ENCODE peak calls at places on chromosome 3, in five cellular contexts. L, U, W, J and I are unnamed samples.
A peak's percentile ranks its signal among the peaks of the same experiment; 100 is the strongest.

GRCh38 chr3:5499404-5499803 is 311.9 kb downstream of the EDEM1 start:
- DNase-seq in L (no peak), U (no peak), W (no peak), J (no peak), I (no peak)

GRCh38 chr3:50226888-50227389 is 9.1 kb upstream of the GNAI2 start:
- DNase-seq in L (no peak), U (no peak), W (peak; percentile 26), J (no peak), I (no peak)

GRCh38 chr3:4865714-4866113 is 113.5 kb upstream of the BHLHE40 start:
- DNase-seq in L (no peak), U (no peak), W (no peak), J (no peak), I (no peak)

GRCh38 chr3:111159391-111159790 is 87.8 kb downstream of the NECTIN3 start:
- DNase-seq in L (no peak), U (no peak), W (no peak), J (no peak), I (no peak)

GRCh38 chr3:185981621-185982020 is 43.8 kb upstream of the TRA2B start:
- DNase-seq in L (no peak), U (no peak), W (no peak), J (no peak), I (no peak)

GRCh38 chr3:80087769-80088168 is 320.0 kb upstream of the ROBO1 start:
- DNase-seq in L (no peak), U (no peak), W (no peak), J (no peak), I (no peak)

GRCh38 chr3:127045435-127046045 is 62.6 kb downstream of the PLXNA1 start:
- DNase-seq in L (no peak), U (no peak), W (no peak), J (no peak), I (no peak)

GRCh38 chr3:159732172-159733111 is 256.2 kb upstream of the IL12A start:
- DNase-seq in L (no peak), U (no peak), W (no peak), J (no peak), I (no peak)

GRCh38 chr3:188796122-188796631 is 375.6 kb upstream of the TPRG1 start:
- DNase-seq in L (no peak), U (no peak), W (no peak), J (no peak), I (no peak)

GRCh38 chr3:133393691-133394474 is 6.0 kb upstream of the BFSP2 start:
- DNase-seq in L (peak; percentile 67), U (no peak), W (no peak), J (no peak), I (no peak)

GRCh38 chr3:126524429-126524988 is 554 bp downstream of the CHST13 start:
- DNase-seq in L (peak; percentile 59), U (no peak), W (no peak), J (no peak), I (peak; percentile 8)

GRCh38 chr3:124592658-124593441 is 137.4 kb upstream of the UMPS start:
- DNase-seq in L (no peak), U (no peak), W (no peak), J (no peak), I (peak; percentile 12)

GRCh38 chr3:108103971-108104797 is 13.4 kb upstream of the CD47 start:
- DNase-seq in L (peak; percentile 46), U (no peak), W (no peak), J (no peak), I (no peak)

GRCh38 chr3:69871868-69872267 is 127.7 kb upstream of the SAMMSON start:
- DNase-seq in L (no peak), U (no peak), W (no peak), J (no peak), I (no peak)

GRCh38 chr3:277873-278272 is 81.3 kb downstream of the CHL1 start:
- DNase-seq in L (no peak), U (no peak), W (no peak), J (no peak), I (no peak)

GRCh38 chr3:143811602-143812001 is 36.7 kb downstream of the SLC9A9 start:
- DNase-seq in L (peak; percentile 77), U (no peak), W (no peak), J (no peak), I (no peak)

GRCh38 chr3:69983546-69984265 is 15.8 kb upstream of the SAMMSON start:
- DNase-seq in L (no peak), U (no peak), W (no peak), J (no peak), I (no peak)

GRCh38 chr3:138972941-138973340 is 25.9 kb downstream of the FOXL2NB start:
- DNase-seq in L (no peak), U (no peak), W (no peak), J (no peak), I (no peak)

GRCh38 chr3:45437388-45437787 is 49.0 kb downstream of the LARS2 start:
- DNase-seq in L (no peak), U (no peak), W (no peak), J (no peak), I (no peak)

GRCh38 chr3:146181181-146181580 is 20.2 kb upstream of the PLOD2 start:
- DNase-seq in L (no peak), U (no peak), W (no peak), J (no peak), I (no peak)

GRCh38 chr3:79844176-79844575 is 76.4 kb upstream of the ROBO1 start:
- DNase-seq in L (no peak), U (no peak), W (no peak), J (no peak), I (no peak)